ENCODE peak calls at places on chromosomes 1 and 21, in eight cellular contexts. A is body of pancreas, M is stomach, G is right atrium auricular region, L is psoas muscle, E is left ventricle myocardium inferior, Y is ovary, P is neuronal stem cell. X is an unnamed sample. For H3K4me1, the result is how much of the 10 kb centered on the place peaks cover.

GRCh38 chr1:208161656-208162375 is 82.4 kb downstream of the PLXNA2 start:
- DNase-seq in Y (no peak), G (no peak), P (no peak), M (no peak), L (no peak), A (no peak), E (no peak), X (no peak)

GRCh38 chr1:168121314-168122029 is 15.3 kb downstream of the GPR161 start:
- DNase-seq in A (peak), P (no peak), L (peak), G (peak), Y (peak), M (peak), E (peak), X (no peak)

GRCh38 chr1:168150283-168150682 is 13.6 kb upstream of the GPR161 start:
- DNase-seq in Y (no peak), E (no peak), A (no peak), M (no peak), L (no peak), G (no peak), P (no peak), X (no peak)

GRCh38 chr21:33383056-33383888 is 19.9 kb upstream of the IFNGR2 start:
- DNase-seq in G (peak), Y (peak), A (peak), M (peak), L (peak), P (no peak), E (peak), X (peak)

GRCh38 chr1:27517305-27517704 is 27.3 kb upstream of the WASF2 start:
- DNase-seq in M (no peak), E (no peak), A (no peak), P (no peak), L (no peak), G (no peak), Y (no peak), X (peak)

GRCh38 chr1:173020138-173020742 is 30.5 kb downstream of the TNFSF18 start:
- DNase-seq in P (no peak), G (no peak), Y (no peak), M (no peak), A (no peak), L (no peak), E (no peak), X (no peak)

GRCh38 chr1:114803001-114803400 is 22.5 kb upstream of the SIKE1 start:
- DNase-seq in M (no peak), L (no peak), Y (no peak), G (no peak), E (no peak), P (no peak), A (no peak), X (no peak)

GRCh38 chr1:5913078-5913845 is 79.0 kb downstream of the NPHP4 start:
- DNase-seq in A (no peak), E (no peak), M (no peak), Y (no peak), G (no peak), P (no peak), L (no peak), X (no peak)

GRCh38 chr1:51671527-51672325 is 54.8 kb downstream of the OSBPL9 start:
- DNase-seq in P (no peak), L (no peak), G (no peak), M (no peak), A (no peak), E (no peak), Y (no peak), X (no peak)

GRCh38 chr1:18849252-18849651 is 10.2 kb downstream of the TAS1R2 start:
- DNase-seq in M (no peak), A (no peak), G (no peak), E (no peak), P (no peak), L (no peak), Y (peak), X (no peak)

GRCh38 chr21:34668803-34669148 is at the start of gene CLIC6:
- DNase-seq in G (no peak), P (peak), M (peak), Y (peak), L (peak), E (peak), A (no peak), X (no peak)

GRCh38 chr1:157043685-157044084 is 1.9 kb downstream of the ARHGEF11 start:
- DNase-seq in L (no peak), P (no peak), G (no peak), E (no peak), A (no peak), M (no peak), Y (no peak), X (no peak)

GRCh38 chr1:155940993-155941844 is at the start of gene RXFP4:
- DNase-seq in Y (no peak), A (no peak), L (no peak), G (no peak), P (no peak), E (no peak), M (peak), X (peak)
- H3K4me1 ChIP-seq in Y (under half), A (half or more), L (under half), G (half or more), P (under half), E (half or more), M (half or more), X (under half)

GRCh38 chr1:110216844-110217444 is 6.8 kb downstream of the KCNC4 start:
- DNase-seq in M (no peak), A (no peak), P (no peak), G (no peak), E (no peak), Y (no peak), L (no peak), X (no peak)

GRCh38 chr1:110218137-110218536 is 8.0 kb downstream of the KCNC4 start:
- DNase-seq in G (no peak), E (no peak), Y (no peak), A (no peak), L (no peak), P (no peak), M (no peak), X (no peak)

GRCh38 chr1:110214454-110215404 is 4.6 kb downstream of the KCNC4 start:
- DNase-seq in E (no peak), G (no peak), P (no peak), Y (no peak), L (no peak), A (peak), M (peak), X (peak)

GRCh38 chr1:110215621-110216020 is 5.5 kb downstream of the KCNC4 start:
- DNase-seq in A (no peak), Y (no peak), G (no peak), L (no peak), P (no peak), M (no peak), E (no peak), X (no peak)

DNA sequence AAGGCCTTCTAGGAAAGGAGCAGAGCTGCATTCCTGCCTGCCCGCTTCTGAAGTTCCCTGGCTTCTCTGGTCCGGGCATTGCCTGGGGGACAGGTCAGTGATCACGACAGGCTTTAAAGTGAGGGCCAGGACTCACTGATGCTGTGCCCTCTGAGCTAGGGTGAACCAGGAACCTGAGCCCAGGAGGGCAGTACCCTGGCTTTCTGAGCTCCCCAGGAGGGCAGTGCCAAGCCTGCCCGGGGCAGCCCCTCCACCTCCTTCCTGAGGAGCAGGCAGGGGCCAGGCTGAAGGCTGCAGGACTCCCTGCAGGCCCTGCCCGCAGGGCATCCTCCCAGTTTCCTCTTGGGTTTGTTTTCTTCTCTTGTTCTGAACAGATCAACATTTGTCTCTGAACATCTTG is 6.0 kb downstream of the KCNC4 start:
- DNase-seq in G (no peak), L (no peak), E (no peak), M (no peak), A (no peak), P (no peak), Y (no peak), X (no peak)
- H3K4me1 ChIP-seq in G (under half), L (under half), E (under half), M (under half), A (half or more), P (under half), Y (under half), X (under half)

GRCh38 chr1:44695671-44696070 is 21.2 kb downstream of the ARMH1 start:
- DNase-seq in P (no peak), A (no peak), L (no peak), Y (no peak), M (no peak), E (no peak), G (no peak), X (no peak)

GRCh38 chr1:44698138-44698537 is 23.6 kb downstream of the ARMH1 start:
- DNase-seq in G (no peak), A (no peak), Y (no peak), P (no peak), E (no peak), L (no peak), M (no peak), X (no peak)

GRCh38 chr1:44694863-44695478 is 20.5 kb downstream of the ARMH1 start:
- DNase-seq in Y (no peak), L (no peak), A (no peak), M (no peak), E (no peak), G (no peak), P (no peak), X (no peak)

GRCh38 chr1:44693900-44694299 is 19.4 kb downstream of the ARMH1 start:
- DNase-seq in P (no peak), M (no peak), L (no peak), Y (no peak), G (no peak), E (no peak), A (no peak), X (no peak)

GRCh38 chr1:44696789-44697188 is 22.3 kb downstream of the ARMH1 start:
- DNase-seq in G (no peak), A (no peak), P (no peak), M (no peak), Y (no peak), L (no peak), E (peak), X (no peak)
- H3K4me1 ChIP-seq in G (under half), A (under half), P (under half), M (under half), Y (under half), L (under half), E (under half), X (under half)

DNA sequence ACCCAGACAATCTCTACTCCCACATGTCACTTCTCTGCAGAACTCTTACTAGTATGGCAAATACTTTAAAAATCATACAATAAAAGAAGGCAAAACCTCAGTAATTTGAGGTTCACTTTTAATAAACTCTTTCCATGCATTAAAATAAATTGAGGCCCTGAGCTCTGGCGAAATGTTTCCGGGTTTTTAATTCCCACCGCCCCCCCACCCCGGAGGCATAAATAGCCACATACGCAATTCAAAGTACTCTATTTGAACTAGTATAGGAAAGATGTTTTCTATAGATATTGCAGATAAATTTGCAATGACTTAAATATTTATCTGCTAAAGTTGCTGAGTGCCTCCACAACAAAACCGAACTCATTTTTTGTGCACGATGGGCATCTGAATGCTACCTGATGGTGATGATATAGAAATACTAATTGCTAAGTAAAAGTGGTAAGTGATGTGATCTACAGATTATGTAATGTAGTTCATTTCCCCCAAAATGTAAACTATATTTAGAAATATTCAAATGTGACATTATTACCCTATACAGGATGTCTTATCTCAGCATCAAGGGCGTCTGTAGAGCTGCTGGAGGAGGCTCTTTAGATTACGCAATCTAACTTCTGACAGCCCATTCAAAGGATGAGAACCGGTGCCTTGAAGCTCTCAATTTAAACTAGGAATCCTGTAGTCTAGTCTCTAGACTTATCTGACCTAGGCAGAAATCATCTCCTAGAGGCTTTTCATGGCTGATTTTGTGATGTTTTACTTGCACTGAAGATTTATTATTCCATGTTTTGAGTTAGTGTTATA is 8.6 kb downstream of the IRF2BP2 start:
- DNase-seq in M (no peak), Y (no peak), A (no peak), L (no peak), G (peak), E (no peak), P (no peak), X (peak)
- H3K4me1 ChIP-seq in M (under half), Y (under half), A (half or more), L (half or more), G (half or more), E (half or more), P (under half), X (under half)

X was measured in small intestine.